ENCODE peak calls at places on chromosome 9, in nine cellular contexts. One of them, this sample, is unnamed.

GRCh38 chr9:69319324-69320040 is 5.5 kb upstream of the ENTREP1 start:
- DNase-seq in neural progenitor cell: peak
- DNase-seq in body of pancreas: no peak
- DNase-seq in ovary: no peak
- DNase-seq in mammary epithelial cell: no peak
- DNase-seq in testis: no peak
- DNase-seq in Panc1: no peak
- DNase-seq in right lobe of liver: no peak
- DNase-seq in heart right ventricle: no peak
- DNase-seq in this sample: no peak

GRCh38 chr9:21455320-21455719 is 15.1 kb downstream of the IFNA1 start:
- DNase-seq in neural progenitor cell: peak
- DNase-seq in body of pancreas: no peak
- DNase-seq in ovary: no peak
- DNase-seq in mammary epithelial cell: peak
- DNase-seq in testis: peak
- DNase-seq in Panc1: peak
- DNase-seq in right lobe of liver: no peak
- DNase-seq in heart right ventricle: no peak
- DNase-seq in this sample: peak

GRCh38 chr9:91255327-91255726 is 106.4 kb downstream of the AUH start:
- DNase-seq in neural progenitor cell: no peak
- DNase-seq in body of pancreas: no peak
- DNase-seq in ovary: no peak
- DNase-seq in mammary epithelial cell: no peak
- DNase-seq in testis: no peak
- DNase-seq in Panc1: no peak
- DNase-seq in right lobe of liver: no peak
- DNase-seq in heart right ventricle: no peak
- DNase-seq in this sample: no peak

GRCh38 chr9:131645078-131645776 is 94.6 kb downstream of the RAPGEF1 start:
- DNase-seq in neural progenitor cell: no peak
- DNase-seq in body of pancreas: no peak
- DNase-seq in ovary: no peak
- DNase-seq in mammary epithelial cell: no peak
- DNase-seq in testis: no peak
- DNase-seq in Panc1: no peak
- DNase-seq in right lobe of liver: no peak
- DNase-seq in heart right ventricle: no peak
- DNase-seq in this sample: no peak

GRCh38 chr9:137666950-137667670 is 48.3 kb downstream of the EHMT1 start:
- DNase-seq in neural progenitor cell: peak
- DNase-seq in body of pancreas: no peak
- DNase-seq in ovary: no peak
- DNase-seq in mammary epithelial cell: no peak
- DNase-seq in testis: peak
- DNase-seq in Panc1: no peak
- DNase-seq in right lobe of liver: no peak
- DNase-seq in heart right ventricle: no peak
- DNase-seq in this sample: no peak

GRCh38 chr9:122844137-122844536 is 15.7 kb upstream of the PDCL start:
- DNase-seq in neural progenitor cell: no peak
- DNase-seq in body of pancreas: no peak
- DNase-seq in ovary: no peak
- DNase-seq in mammary epithelial cell: no peak
- DNase-seq in testis: no peak
- DNase-seq in Panc1: no peak
- DNase-seq in right lobe of liver: no peak
- DNase-seq in heart right ventricle: no peak
- DNase-seq in this sample: no peak

GRCh38 chr9:23117621-23118020 is 671.0 kb downstream of the DMRTA1 start:
- DNase-seq in neural progenitor cell: no peak
- DNase-seq in body of pancreas: no peak
- DNase-seq in ovary: no peak
- DNase-seq in mammary epithelial cell: peak
- DNase-seq in testis: no peak
- DNase-seq in Panc1: no peak
- DNase-seq in right lobe of liver: no peak
- DNase-seq in heart right ventricle: no peak
- DNase-seq in this sample: no peak

GRCh38 chr9:128550770-128551651 is 1.4 kb upstream of the SPTAN1 start:
- DNase-seq in neural progenitor cell: peak
- DNase-seq in body of pancreas: no peak
- DNase-seq in ovary: peak
- DNase-seq in mammary epithelial cell: peak
- DNase-seq in testis: peak
- DNase-seq in Panc1: no peak
- DNase-seq in right lobe of liver: no peak
- DNase-seq in heart right ventricle: peak
- DNase-seq in this sample: peak

GRCh38 chr9:91810286-91810905 is 139.6 kb downstream of the ROR2 start:
- DNase-seq in neural progenitor cell: no peak
- DNase-seq in body of pancreas: no peak
- DNase-seq in ovary: no peak
- DNase-seq in mammary epithelial cell: no peak
- DNase-seq in testis: no peak
- DNase-seq in Panc1: no peak
- DNase-seq in right lobe of liver: no peak
- DNase-seq in heart right ventricle: no peak
- DNase-seq in this sample: peak

DNA sequence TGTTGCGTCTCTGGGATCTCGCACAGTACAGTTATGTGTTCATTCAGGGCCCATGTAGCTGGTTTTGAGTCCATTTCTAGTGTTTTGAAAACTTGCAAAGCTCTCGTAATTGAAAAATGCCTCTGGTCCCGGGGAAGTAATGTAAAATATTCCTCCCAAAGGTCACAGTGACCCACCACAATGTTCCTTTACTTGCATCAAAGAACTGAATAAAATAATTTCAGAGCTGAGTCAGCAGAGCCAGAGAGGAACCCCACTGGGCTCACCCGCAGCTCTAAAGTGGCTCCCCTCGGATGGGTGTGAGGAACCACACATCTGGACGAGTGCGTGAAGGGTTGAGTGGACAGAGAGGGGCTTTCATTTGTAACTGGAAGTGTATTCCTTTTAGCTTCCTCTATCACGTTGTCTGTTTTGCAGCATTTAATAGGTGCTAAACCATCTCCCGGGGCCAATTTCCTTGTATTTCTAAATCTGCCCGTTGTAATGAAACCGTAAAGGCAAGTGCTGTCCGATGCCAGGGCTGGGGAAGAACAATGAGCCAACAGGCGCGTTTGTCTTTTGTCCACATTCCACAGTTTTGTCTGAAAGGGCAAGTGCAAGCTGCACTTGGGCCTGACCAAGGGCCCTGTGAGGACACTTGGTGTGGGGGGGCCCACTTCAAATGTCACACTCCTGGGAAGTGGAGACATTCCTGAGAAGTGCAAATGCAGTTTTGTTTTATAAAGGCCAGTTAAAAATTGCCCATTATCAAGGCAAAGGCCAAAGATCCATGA is 29.9 kb downstream of the COL5A1 start:
- DNase-seq in neural progenitor cell: no peak
- DNase-seq in body of pancreas: no peak
- DNase-seq in ovary: peak
- DNase-seq in mammary epithelial cell: no peak
- DNase-seq in testis: no peak
- DNase-seq in Panc1: no peak
- DNase-seq in right lobe of liver: no peak
- DNase-seq in heart right ventricle: no peak
- DNase-seq in this sample: no peak
- H3K27ac ChIP-seq in neural progenitor cell: no peak
- H3K27ac ChIP-seq in body of pancreas: no peak
- H3K27ac ChIP-seq in ovary: no peak
- H3K27ac ChIP-seq in mammary epithelial cell: no peak
- H3K27ac ChIP-seq in testis: no peak
- H3K27ac ChIP-seq in Panc1: no peak
- H3K27ac ChIP-seq in right lobe of liver: no peak
- H3K27ac ChIP-seq in heart right ventricle: no peak
- H3K27ac ChIP-seq in this sample: no peak

GRCh38 chr9:36093384-36093783 is 43.1 kb upstream of the GLIPR2 start:
- DNase-seq in neural progenitor cell: no peak
- DNase-seq in body of pancreas: no peak
- DNase-seq in ovary: no peak
- DNase-seq in mammary epithelial cell: no peak
- DNase-seq in testis: no peak
- DNase-seq in Panc1: no peak
- DNase-seq in right lobe of liver: no peak
- DNase-seq in heart right ventricle: no peak
- DNase-seq in this sample: no peak

GRCh38 chr9:36092014-36092413 is 44.5 kb upstream of the GLIPR2 start:
- DNase-seq in neural progenitor cell: no peak
- DNase-seq in body of pancreas: no peak
- DNase-seq in ovary: no peak
- DNase-seq in mammary epithelial cell: no peak
- DNase-seq in testis: no peak
- DNase-seq in Panc1: no peak
- DNase-seq in right lobe of liver: no peak
- DNase-seq in heart right ventricle: no peak
- DNase-seq in this sample: no peak

GRCh38 chr9:36092509-36093215 is 43.9 kb upstream of the GLIPR2 start:
- DNase-seq in neural progenitor cell: no peak
- DNase-seq in body of pancreas: no peak
- DNase-seq in ovary: no peak
- DNase-seq in mammary epithelial cell: no peak
- DNase-seq in testis: no peak
- DNase-seq in Panc1: no peak
- DNase-seq in right lobe of liver: no peak
- DNase-seq in heart right ventricle: no peak
- DNase-seq in this sample: no peak

GRCh38 chr9:36088020-36088419 is 48.5 kb upstream of the GLIPR2 start:
- DNase-seq in neural progenitor cell: no peak
- DNase-seq in body of pancreas: no peak
- DNase-seq in ovary: no peak
- DNase-seq in mammary epithelial cell: no peak
- DNase-seq in testis: no peak
- DNase-seq in Panc1: no peak
- DNase-seq in right lobe of liver: no peak
- DNase-seq in heart right ventricle: no peak
- DNase-seq in this sample: no peak

GRCh38 chr9:36091028-36091953 is 45.2 kb upstream of the GLIPR2 start:
- DNase-seq in neural progenitor cell: no peak
- DNase-seq in body of pancreas: peak
- DNase-seq in ovary: no peak
- DNase-seq in mammary epithelial cell: no peak
- DNase-seq in testis: no peak
- DNase-seq in Panc1: no peak
- DNase-seq in right lobe of liver: peak
- DNase-seq in heart right ventricle: no peak
- DNase-seq in this sample: no peak
- TF ChIP-seq CTCF in neural progenitor cell: peak
- TF ChIP-seq CTCF in body of pancreas: no peak
- TF ChIP-seq CTCF in ovary: no peak
- TF ChIP-seq CTCF in mammary epithelial cell: no peak
- TF ChIP-seq CTCF in testis: no peak
- TF ChIP-seq CTCF in Panc1: peak
- TF ChIP-seq CTCF in right lobe of liver: no peak
- TF ChIP-seq CTCF in heart right ventricle: peak
- TF ChIP-seq CTCF in this sample: no peak

GRCh38 chr9:36213989-36214388 is 23.3 kb downstream of the CLTA start:
- DNase-seq in neural progenitor cell: no peak
- DNase-seq in body of pancreas: no peak
- DNase-seq in ovary: peak
- DNase-seq in mammary epithelial cell: no peak
- DNase-seq in testis: no peak
- DNase-seq in Panc1: no peak
- DNase-seq in right lobe of liver: no peak
- DNase-seq in heart right ventricle: no peak
- DNase-seq in this sample: no peak
- H3K27ac ChIP-seq in neural progenitor cell: no peak
- H3K27ac ChIP-seq in body of pancreas: peak
- H3K27ac ChIP-seq in ovary: peak
- H3K27ac ChIP-seq in mammary epithelial cell: no peak
- H3K27ac ChIP-seq in testis: no peak
- H3K27ac ChIP-seq in Panc1: no peak
- H3K27ac ChIP-seq in right lobe of liver: no peak
- H3K27ac ChIP-seq in heart right ventricle: peak
- H3K27ac ChIP-seq in this sample: peak

GRCh38 chr9:2662496-2662895 is 40.9 kb downstream of the VLDLR start:
- DNase-seq in neural progenitor cell: peak
- DNase-seq in body of pancreas: peak
- DNase-seq in ovary: no peak
- DNase-seq in mammary epithelial cell: no peak
- DNase-seq in testis: peak
- DNase-seq in Panc1: no peak
- DNase-seq in right lobe of liver: no peak
- DNase-seq in heart right ventricle: no peak
- DNase-seq in this sample: peak
- TF ChIP-seq CTCF in neural progenitor cell: peak
- TF ChIP-seq CTCF in body of pancreas: no peak
- TF ChIP-seq CTCF in ovary: no peak
- TF ChIP-seq CTCF in mammary epithelial cell: peak
- TF ChIP-seq CTCF in testis: no peak
- TF ChIP-seq CTCF in Panc1: no peak
- TF ChIP-seq CTCF in right lobe of liver: peak
- TF ChIP-seq CTCF in heart right ventricle: no peak
- TF ChIP-seq CTCF in this sample: peak

This sample was measured in WERI-Rb-1.